ENCODE peak calls at places on chromosomes 13 and 19, in five cellular contexts. N is IMR-90, M is HCT116, P is breast epithelium, G is transverse colon. A is an unnamed sample.

GRCh38 chr13:24251525-24251924 is 57.9 kb upstream of the C1QTNF9 start:
- DNase-seq in M (no peak), N (no peak), G (peak; percentile 37), P (no peak), A (no peak)

GRCh38 chr19:57587529-57587928 is 3.6 kb downstream of the ZIK1 start:
- DNase-seq in N (peak; percentile 87), M (no peak), G (no peak), P (no peak), A (no peak)

GRCh38 chr19:45814851-45815481 is at the start of gene RSPH6A:
- DNase-seq in P (no peak), M (no peak), N (no peak), G (no peak), A (no peak)

GRCh38 chr13:43546260-43546659 is 240.5 kb downstream of the ENOX1 start:
- DNase-seq in P (no peak), M (no peak), N (no peak), G (no peak), A (peak; percentile 23)

GRCh38 chr13:21434588-21434987 is 24.5 kb downstream of the ZDHHC20 start:
- DNase-seq in G (no peak), M (no peak), N (no peak), P (no peak), A (no peak)

GRCh38 chr13:91659583-91660415 is 261.4 kb downstream of the GPC5 start:
- DNase-seq in P (no peak), M (no peak), G (no peak), N (no peak), A (no peak)

GRCh38 chr19:2305974-2306806 is 1.8 kb downstream of the LINGO3 start:
- DNase-seq in G (no peak), N (no peak), P (no peak), M (no peak), A (no peak)

GRCh38 chr13:110258876-110259631 is 47.9 kb downstream of the COL4A1 start:
- DNase-seq in M (no peak), N (no peak), P (no peak), G (no peak), A (no peak)

GRCh38 chr13:114027046-114027760 is 53.3 kb upstream of the C13orf46 start:
- DNase-seq in M (no peak), N (peak; percentile 69), P (no peak), G (no peak), A (no peak)

GRCh38 chr19:2711175-2711936 is 8.9 kb upstream of the GNG7 start:
- DNase-seq in N (peak; percentile 95), G (no peak), M (no peak), P (no peak), A (no peak)

GRCh38 chr13:33053397-33054066 is 37.3 kb downstream of the KL start:
- DNase-seq in G (no peak), M (no peak), N (no peak), P (no peak), A (no peak)

GRCh38 chr19:926595-927043 is 784 bp downstream of the ARID3A start:
- DNase-seq in M (no peak), P (no peak), G (peak; percentile 77), N (no peak), A (peak; percentile 49)

GRCh38 chr19:14107581-14108461 is 9.7 kb downstream of the PRKACA start:
- DNase-seq in N (no peak), M (no peak), P (no peak), G (no peak), A (no peak)

GRCh38 chr13:93398167-93398566 is 171.6 kb downstream of the GPC6 start:
- DNase-seq in M (no peak), P (no peak), G (no peak), N (peak; percentile 55), A (no peak)

GRCh38 chr13:39394811-39395685 is 207.9 kb downstream of the LHFPL6 start:
- DNase-seq in N (no peak), M (no peak), P (no peak), G (no peak), A (no peak)

GRCh38 chr19:50695251-50696064 is 24.1 kb downstream of the SHANK1 start:
- DNase-seq in P (no peak), M (no peak), G (no peak), N (no peak), A (no peak)

GRCh38 chr13:48712141-48712540 is 58.4 kb downstream of the CYSLTR2 start:
- DNase-seq in G (no peak), P (no peak), M (no peak), N (no peak), A (no peak)

GRCh38 chr19:12789098-12789903 is 2.0 kb upstream of the JUNB start:
- DNase-seq in M (no peak), N (peak; percentile 18), P (no peak), G (no peak), A (no peak)

GRCh38 chr13:83184819-83185218 is 697.5 kb downstream of the SLITRK1 start:
- DNase-seq in G (no peak), M (no peak), P (no peak), N (peak; percentile 79), A (no peak)

GRCh38 chr13:72889496-72889895 is 107.6 kb downstream of the PIBF1 start:
- DNase-seq in M (no peak), G (no peak), N (no peak), P (no peak), A (no peak)

GRCh38 chr13:39032150-39032549 is 5.7 kb downstream of the PROSER1 start:
- DNase-seq in P (no peak), N (no peak), M (no peak), G (no peak), A (no peak)

GRCh38 chr13:71814806-71815205 is 52.2 kb downstream of the DACH1 start:
- DNase-seq in P (no peak), N (no peak), G (no peak), M (no peak), A (no peak)

GRCh38 chr13:60627071-60627686 is 230.2 kb downstream of the TDRD3 start:
- DNase-seq in N (peak; percentile 3), M (peak; percentile 19), P (no peak), G (no peak), A (peak; percentile 10)

GRCh38 chr19:31515931-31516330 is 166.7 kb upstream of the TSHZ3 start:
- DNase-seq in M (no peak), G (no peak), P (no peak), N (no peak), A (no peak)

GRCh38 chr19:44951179-44952159 is 3.7 kb upstream of the CLPTM1 start:
- DNase-seq in M (peak; percentile 66), P (peak; percentile 67), N (peak; percentile 82), G (peak; percentile 54), A (peak; percentile 66)

GRCh38 chr19:42185281-42185680 is 32.2 kb downstream of the DEDD2 start:
- DNase-seq in P (no peak), G (no peak), M (no peak), N (peak; percentile 28), A (no peak)

GRCh38 chr13:98370806-98371553 is 193.9 kb upstream of the RNF113B start:
- DNase-seq in M (no peak), P (no peak), N (peak; percentile 97), G (peak; percentile 31), A (peak; percentile 88)

GRCh38 chr13:43269037-43269476 is 245.7 kb downstream of the DNAJC15 start:
- DNase-seq in M (no peak), N (peak; percentile 98), P (no peak), G (peak; percentile 62), A (no peak)

GRCh38 chr19:862529-863304 is 3.3 kb downstream of the CFD start:
- DNase-seq in N (peak; percentile 17), P (peak; percentile 67), M (no peak), G (peak; percentile 76), A (peak; percentile 42)

GRCh38 chr19:2049741-2050348 is 1.2 kb downstream of the MKNK2 start:
- DNase-seq in P (peak; percentile 90), N (peak; percentile 61), G (peak; percentile 90), M (no peak), A (peak; percentile 97)

GRCh38 chr13:43434185-43434584 is 352.6 kb downstream of the ENOX1 start:
- DNase-seq in M (no peak), P (no peak), G (no peak), N (no peak), A (no peak)

GRCh38 chr13:106573855-106574254 is 5.9 kb upstream of the ARGLU1 start:
- DNase-seq in G (peak; percentile 22), M (no peak), P (no peak), N (peak; percentile 15), A (peak; percentile 92)

GRCh38 chr13:113579686-113580085 is 4.9 kb upstream of the TFDP1 start:
- DNase-seq in G (no peak), N (no peak), P (no peak), M (no peak), A (no peak)

GRCh38 chr19:17511724-17512573 is 500 bp downstream of the PGLS start:
- DNase-seq in G (peak; percentile 90), P (peak; percentile 75), N (peak; percentile 75), M (peak; percentile 76), A (peak; percentile 89)
- TF ChIP-seq POLR2A in G (peak; percentile 56), P (no peak), N (no peak), M (no peak), A (peak; percentile 6)

GRCh38 chr19:4990306-4990705 is 21.4 kb downstream of the KDM4B start:
- DNase-seq in M (no peak), N (no peak), G (no peak), P (no peak), A (no peak)

GRCh38 chr19:4993683-4994082 is 24.8 kb downstream of the KDM4B start:
- DNase-seq in P (no peak), G (no peak), M (no peak), N (no peak), A (no peak)

GRCh38 chr19:4988770-4989251 is 19.9 kb downstream of the KDM4B start:
- DNase-seq in G (peak; percentile 45), N (peak; percentile 88), P (no peak), M (no peak), A (peak; percentile 86)

GRCh38 chr19:4991996-4992698 is 23.2 kb downstream of the KDM4B start:
- DNase-seq in N (no peak), G (no peak), P (no peak), M (no peak), A (no peak)

GRCh38 chr19:4991538-4991937 is 22.6 kb downstream of the KDM4B start:
- DNase-seq in G (no peak), M (no peak), N (no peak), P (no peak), A (no peak)
- H3K4me1 ChIP-seq in G (peaks cover 7% of the 10 kb centered on the region), M (peaks cover 29% of the 10 kb centered on the region), N (peaks cover 20% of the 10 kb centered on the region), P (peaks cover 4% of the 10 kb centered on the region), A (peaks cover 41% of the 10 kb centered on the region)

DNA sequence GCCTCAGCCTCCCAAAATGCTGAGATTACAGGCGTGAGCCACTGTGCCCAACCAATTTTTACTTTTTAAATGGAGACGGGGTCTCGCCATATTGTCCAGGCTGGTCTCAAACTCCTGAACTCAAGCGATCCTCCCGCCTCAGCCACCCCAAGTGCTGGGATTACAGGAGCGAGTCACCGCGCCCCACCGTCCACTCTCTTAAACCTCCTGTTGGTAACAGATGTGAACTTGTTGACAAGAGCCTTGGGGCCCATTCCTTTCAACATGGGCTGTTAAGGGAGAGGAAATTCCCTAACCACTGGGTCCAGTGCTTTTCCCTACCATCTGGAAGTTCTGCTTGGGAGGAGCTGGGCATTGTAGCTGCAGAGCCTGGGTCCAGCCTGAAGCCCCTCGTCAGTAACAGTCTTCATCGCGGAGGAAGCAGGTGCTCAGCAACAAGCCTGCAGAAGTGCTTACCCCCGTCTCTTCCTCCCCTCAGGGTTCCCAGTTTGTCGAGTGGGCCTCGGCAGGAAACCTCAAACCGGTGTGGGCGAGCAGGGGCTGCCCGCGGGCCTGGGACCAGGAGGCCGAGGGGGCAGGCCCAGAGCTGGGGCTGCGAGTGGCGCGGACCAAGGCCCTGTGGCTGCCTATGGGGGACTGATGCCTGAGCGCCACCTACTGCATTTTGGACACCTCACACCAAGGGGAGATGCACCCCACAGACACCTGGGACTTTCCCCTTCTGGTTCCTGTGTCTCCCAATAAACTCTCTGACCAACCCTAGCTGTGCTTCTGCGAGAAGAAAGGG is 4.0 kb upstream of the FLT3LG start:
- DNase-seq in P (no peak), G (peak; percentile 72), M (no peak), N (peak; percentile 32), A (no peak)
- TF ChIP-seq POLR2A in P (no peak), G (no peak), M (no peak), N (no peak), A (no peak)

GRCh38 chr13:35856721-35857346 is 274.3 kb downstream of the DCLK1 start:
- DNase-seq in P (no peak), M (no peak), G (no peak), N (no peak), A (no peak)
- H3K4me1 ChIP-seq in P (no peaks in the 10 kb centered on the region), M (peaks cover 16% of the 10 kb centered on the region), G (peaks cover 7% of the 10 kb centered on the region), N (peaks cover 2% of the 10 kb centered on the region), A (no peaks in the 10 kb centered on the region)